ENCODE peak calls at places on chromosome 19, in seven cellular contexts. One of them, this sample, is unnamed.

GRCh38 chr19:28185646-28186045 is 1027.3 kb downstream of the UQCRFS1 start:
- DNase-seq in Peyer's patch: no peak
- DNase-seq in ovary: no peak
- DNase-seq in GM12878: no peak
- DNase-seq in right lobe of liver: no peak
- DNase-seq in uterus: peak; percentile 16
- DNase-seq in IMR-90: no peak
- DNase-seq in this sample: no peak

GRCh38 chr19:53951947-53952346 is 10.8 kb upstream of the CACNG8 start:
- DNase-seq in right lobe of liver: no peak
- DNase-seq in uterus: no peak
- DNase-seq in Peyer's patch: no peak
- DNase-seq in IMR-90: no peak
- DNase-seq in ovary: no peak
- DNase-seq in GM12878: no peak
- DNase-seq in this sample: no peak

GRCh38 chr19:9461938-9462337 is 26.6 kb upstream of the ZNF266 start:
- DNase-seq in ovary: no peak
- DNase-seq in uterus: no peak
- DNase-seq in GM12878: no peak
- DNase-seq in IMR-90: no peak
- DNase-seq in right lobe of liver: no peak
- DNase-seq in Peyer's patch: no peak
- DNase-seq in this sample: no peak

GRCh38 chr19:55482128-55482961 is 2.6 kb upstream of the NAT14 start:
- DNase-seq in Peyer's patch: no peak
- DNase-seq in GM12878: no peak
- DNase-seq in ovary: peak; percentile 50
- DNase-seq in right lobe of liver: no peak
- DNase-seq in IMR-90: no peak
- DNase-seq in uterus: no peak
- DNase-seq in this sample: no peak

GRCh38 chr19:8552810-8553209 is 24.4 kb downstream of the MYO1F start:
- DNase-seq in ovary: no peak
- DNase-seq in right lobe of liver: no peak
- DNase-seq in IMR-90: peak; percentile 62
- DNase-seq in GM12878: no peak
- DNase-seq in uterus: no peak
- DNase-seq in Peyer's patch: no peak
- DNase-seq in this sample: no peak

GRCh38 chr19:44882063-44882462 is 9.0 kb upstream of the TOMM40 start:
- DNase-seq in right lobe of liver: no peak
- DNase-seq in GM12878: no peak
- DNase-seq in IMR-90: no peak
- DNase-seq in Peyer's patch: no peak
- DNase-seq in uterus: no peak
- DNase-seq in ovary: no peak
- DNase-seq in this sample: no peak

GRCh38 chr19:56085571-56086275 is 35.4 kb downstream of the ZNF787 start:
- DNase-seq in Peyer's patch: no peak
- DNase-seq in right lobe of liver: no peak
- DNase-seq in ovary: peak; percentile 19
- DNase-seq in GM12878: no peak
- DNase-seq in IMR-90: peak; percentile 62
- DNase-seq in uterus: no peak
- DNase-seq in this sample: peak; percentile 73

GRCh38 chr19:10604460-10604980 is 17.4 kb upstream of the AP1M2 start:
- DNase-seq in GM12878: peak; percentile 52
- DNase-seq in uterus: peak; percentile 47
- DNase-seq in IMR-90: no peak
- DNase-seq in ovary: no peak
- DNase-seq in right lobe of liver: no peak
- DNase-seq in Peyer's patch: peak; percentile 75
- DNase-seq in this sample: peak; percentile 67

GRCh38 chr19:30669329-30670010 is 297.3 kb downstream of the ZNF536 start:
- DNase-seq in IMR-90: peak; percentile 12
- DNase-seq in right lobe of liver: peak; percentile 70
- DNase-seq in GM12878: no peak
- DNase-seq in ovary: peak; percentile 87
- DNase-seq in uterus: peak; percentile 81
- DNase-seq in Peyer's patch: peak; percentile 80
- DNase-seq in this sample: peak; percentile 81

GRCh38 chr19:51320258-51320657 is 8.8 kb downstream of the IGLON5 start:
- DNase-seq in GM12878: no peak
- DNase-seq in right lobe of liver: no peak
- DNase-seq in IMR-90: no peak
- DNase-seq in uterus: no peak
- DNase-seq in ovary: peak; percentile 53
- DNase-seq in Peyer's patch: no peak
- DNase-seq in this sample: peak; percentile 68

GRCh38 chr19:50204811-50205675 is 1.6 kb downstream of the MYH14 start:
- DNase-seq in uterus: no peak
- DNase-seq in IMR-90: no peak
- DNase-seq in right lobe of liver: peak; percentile 97
- DNase-seq in ovary: no peak
- DNase-seq in GM12878: no peak
- DNase-seq in Peyer's patch: peak; percentile 92
- DNase-seq in this sample: no peak

GRCh38 chr19:50206191-50206590 is 2.8 kb downstream of the MYH14 start:
- DNase-seq in IMR-90: no peak
- DNase-seq in GM12878: no peak
- DNase-seq in uterus: no peak
- DNase-seq in Peyer's patch: peak; percentile 70
- DNase-seq in right lobe of liver: no peak
- DNase-seq in ovary: no peak
- DNase-seq in this sample: no peak

GRCh38 chr19:50207730-50208129 is 4.3 kb downstream of the MYH14 start:
- DNase-seq in IMR-90: no peak
- DNase-seq in Peyer's patch: no peak
- DNase-seq in uterus: no peak
- DNase-seq in right lobe of liver: no peak
- DNase-seq in ovary: no peak
- DNase-seq in GM12878: no peak
- DNase-seq in this sample: no peak

GRCh38 chr19:50204081-50204428 is 633 bp downstream of the MYH14 start:
- DNase-seq in Peyer's patch: no peak
- DNase-seq in uterus: no peak
- DNase-seq in ovary: no peak
- DNase-seq in GM12878: no peak
- DNase-seq in IMR-90: no peak
- DNase-seq in right lobe of liver: no peak
- DNase-seq in this sample: no peak

GRCh38 chr19:50205681-50206138 is 2.3 kb downstream of the MYH14 start:
- DNase-seq in right lobe of liver: peak; percentile 70
- DNase-seq in GM12878: no peak
- DNase-seq in ovary: no peak
- DNase-seq in Peyer's patch: peak; percentile 91
- DNase-seq in IMR-90: no peak
- DNase-seq in uterus: no peak
- DNase-seq in this sample: no peak
- TF ChIP-seq POLR2A in right lobe of liver: no peak
- TF ChIP-seq POLR2A in GM12878: no peak
- TF ChIP-seq POLR2A in ovary: no peak
- TF ChIP-seq POLR2A in Peyer's patch: peak; percentile 45
- TF ChIP-seq POLR2A in IMR-90: no peak
- TF ChIP-seq POLR2A in uterus: no peak
- TF ChIP-seq POLR2A in this sample: no peak

DNA sequence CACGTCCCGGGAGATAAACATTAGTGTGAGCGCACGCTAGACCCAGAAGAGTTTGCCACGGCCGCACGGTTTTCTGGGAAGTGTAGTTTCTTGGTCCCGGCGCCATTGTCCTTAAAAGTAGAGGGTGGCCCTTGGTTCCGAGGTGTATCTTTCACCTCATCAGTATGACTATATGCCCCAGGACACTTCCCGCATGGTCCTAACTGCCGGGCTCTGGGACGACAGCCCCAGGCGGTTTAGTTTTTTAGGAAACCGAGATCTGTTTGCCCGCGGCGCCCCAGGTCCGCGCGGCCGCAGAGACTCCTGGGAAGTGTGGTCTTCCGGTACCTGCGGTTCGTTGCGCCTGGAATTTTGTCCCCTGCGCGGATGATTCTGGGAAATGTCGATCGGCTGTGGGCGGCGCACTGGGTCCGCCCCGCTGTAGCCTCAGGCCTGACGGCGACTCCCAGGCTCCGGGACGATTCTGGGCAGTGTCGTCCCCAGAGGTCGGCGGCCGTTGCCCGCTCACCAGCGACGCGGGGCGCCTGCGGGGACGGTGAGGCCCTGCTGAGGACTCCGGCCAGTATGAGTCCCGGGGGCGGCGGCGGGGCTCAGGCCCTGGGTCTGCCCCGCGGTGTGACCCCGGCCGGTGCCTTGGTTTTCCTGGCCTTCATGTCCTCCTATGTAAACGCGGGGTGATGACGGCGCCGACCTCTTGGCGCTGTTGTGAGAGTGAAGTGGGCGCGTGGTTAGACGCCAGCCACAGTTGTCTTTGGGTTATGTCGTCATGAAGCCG is at the start of gene ZNF181:
- DNase-seq in ovary: peak; percentile 82
- DNase-seq in right lobe of liver: peak; percentile 93
- DNase-seq in GM12878: peak; percentile 53
- DNase-seq in uterus: peak; percentile 83
- DNase-seq in IMR-90: peak; percentile 86
- DNase-seq in Peyer's patch: peak; percentile 94
- DNase-seq in this sample: peak; percentile 88
- H3K4me1 ChIP-seq in ovary: peaks cover 19% of the 10 kb centered on the region
- H3K4me1 ChIP-seq in right lobe of liver: no peaks in the 10 kb centered on the region
- H3K4me1 ChIP-seq in GM12878: no peaks in the 10 kb centered on the region
- H3K4me1 ChIP-seq in uterus: peaks cover 10% of the 10 kb centered on the region
- H3K4me1 ChIP-seq in IMR-90: peaks cover 8% of the 10 kb centered on the region
- H3K4me1 ChIP-seq in Peyer's patch: peaks cover 24% of the 10 kb centered on the region
- H3K4me1 ChIP-seq in this sample: peaks cover 8% of the 10 kb centered on the region

GRCh38 chr19:40718774-40719391 is 2.0 kb downstream of the ITPKC start:
- DNase-seq in Peyer's patch: peak; percentile 94
- DNase-seq in IMR-90: peak; percentile 40
- DNase-seq in right lobe of liver: peak; percentile 94
- DNase-seq in ovary: peak; percentile 57
- DNase-seq in uterus: peak; percentile 51
- DNase-seq in GM12878: peak; percentile 8
- DNase-seq in this sample: peak; percentile 81

GRCh38 chr19:40716655-40717324 is at the start of the genes COQ8B and ITPKC:
- DNase-seq in IMR-90: peak; percentile 96
- DNase-seq in Peyer's patch: peak; percentile 100
- DNase-seq in GM12878: peak; percentile 88
- DNase-seq in ovary: peak; percentile 100
- DNase-seq in right lobe of liver: peak; percentile 100
- DNase-seq in uterus: peak; percentile 100
- DNase-seq in this sample: peak; percentile 100

GRCh38 chr19:40716031-40716654 is 543 bp downstream of the COQ8B start:
- DNase-seq in IMR-90: peak; percentile 95
- DNase-seq in Peyer's patch: peak; percentile 58
- DNase-seq in GM12878: peak; percentile 26
- DNase-seq in right lobe of liver: no peak
- DNase-seq in uterus: peak; percentile 89
- DNase-seq in ovary: peak; percentile 70
- DNase-seq in this sample: peak; percentile 86

GRCh38 chr19:40717880-40718773 is 1.2 kb downstream of the ITPKC start:
- DNase-seq in right lobe of liver: no peak
- DNase-seq in ovary: peak; percentile 56
- DNase-seq in uterus: peak; percentile 51
- DNase-seq in IMR-90: peak; percentile 15
- DNase-seq in GM12878: no peak
- DNase-seq in Peyer's patch: peak; percentile 64
- DNase-seq in this sample: peak; percentile 64

GRCh38 chr19:40717325-40717879 is 490 bp downstream of the ITPKC start:
- DNase-seq in GM12878: no peak
- DNase-seq in ovary: no peak
- DNase-seq in IMR-90: no peak
- DNase-seq in right lobe of liver: peak; percentile 76
- DNase-seq in uterus: peak; percentile 54
- DNase-seq in Peyer's patch: peak; percentile 69
- DNase-seq in this sample: peak; percentile 53
- TF ChIP-seq POLR2A in GM12878: no peak
- TF ChIP-seq POLR2A in ovary: no peak
- TF ChIP-seq POLR2A in IMR-90: no peak
- TF ChIP-seq POLR2A in right lobe of liver: no peak
- TF ChIP-seq POLR2A in uterus: no peak
- TF ChIP-seq POLR2A in Peyer's patch: peak; percentile 39
- TF ChIP-seq POLR2A in this sample: peak; percentile 48

GRCh38 chr19:42273407-42274064 is 4.5 kb downstream of the CIC start:
- DNase-seq in Peyer's patch: peak; percentile 45
- DNase-seq in IMR-90: no peak
- DNase-seq in GM12878: no peak
- DNase-seq in uterus: no peak
- DNase-seq in right lobe of liver: no peak
- DNase-seq in ovary: peak; percentile 34
- DNase-seq in this sample: no peak

GRCh38 chr19:42272535-42272897 is 3.5 kb downstream of the CIC start:
- DNase-seq in uterus: no peak
- DNase-seq in right lobe of liver: no peak
- DNase-seq in IMR-90: no peak
- DNase-seq in ovary: no peak
- DNase-seq in Peyer's patch: no peak
- DNase-seq in GM12878: no peak
- DNase-seq in this sample: peak; percentile 20

GRCh38 chr19:42274065-42274682 is 5.1 kb downstream of the CIC start:
- DNase-seq in Peyer's patch: no peak
- DNase-seq in IMR-90: no peak
- DNase-seq in ovary: peak; percentile 42
- DNase-seq in uterus: no peak
- DNase-seq in right lobe of liver: no peak
- DNase-seq in GM12878: no peak
- DNase-seq in this sample: no peak

GRCh38 chr19:42271861-42272534 is 2.9 kb downstream of the CIC start:
- DNase-seq in uterus: no peak
- DNase-seq in ovary: peak; percentile 41
- DNase-seq in IMR-90: no peak
- DNase-seq in GM12878: no peak
- DNase-seq in Peyer's patch: no peak
- DNase-seq in right lobe of liver: peak; percentile 59
- DNase-seq in this sample: no peak

GRCh38 chr19:42272989-42273406 is 3.9 kb downstream of the CIC start:
- DNase-seq in GM12878: no peak
- DNase-seq in right lobe of liver: no peak
- DNase-seq in IMR-90: no peak
- DNase-seq in uterus: no peak
- DNase-seq in Peyer's patch: peak; percentile 47
- DNase-seq in ovary: peak; percentile 31
- DNase-seq in this sample: no peak
- H3K4me1 ChIP-seq in GM12878: peaks cover 28% of the 10 kb centered on the region
- H3K4me1 ChIP-seq in right lobe of liver: no peaks in the 10 kb centered on the region
- H3K4me1 ChIP-seq in IMR-90: peaks cover 15% of the 10 kb centered on the region
- H3K4me1 ChIP-seq in uterus: peaks cover 23% of the 10 kb centered on the region
- H3K4me1 ChIP-seq in Peyer's patch: peaks cover 36% of the 10 kb centered on the region
- H3K4me1 ChIP-seq in ovary: peaks cover 4% of the 10 kb centered on the region
- H3K4me1 ChIP-seq in this sample: peaks cover 26% of the 10 kb centered on the region

GRCh38 chr19:34393629-34394028 is 10.6 kb upstream of the PDCD2L start:
- DNase-seq in IMR-90: no peak
- DNase-seq in uterus: no peak
- DNase-seq in ovary: no peak
- DNase-seq in GM12878: no peak
- DNase-seq in right lobe of liver: no peak
- DNase-seq in Peyer's patch: no peak
- DNase-seq in this sample: no peak
- TF ChIP-seq POLR2A in IMR-90: no peak
- TF ChIP-seq POLR2A in uterus: no peak
- TF ChIP-seq POLR2A in ovary: no peak
- TF ChIP-seq POLR2A in GM12878: no peak
- TF ChIP-seq POLR2A in right lobe of liver: no peak
- TF ChIP-seq POLR2A in Peyer's patch: no peak
- TF ChIP-seq POLR2A in this sample: no peak

GRCh38 chr19:1399745-1400144 is 1.6 kb downstream of the GAMT start:
- DNase-seq in uterus: no peak
- DNase-seq in Peyer's patch: no peak
- DNase-seq in right lobe of liver: peak; percentile 56
- DNase-seq in ovary: no peak
- DNase-seq in GM12878: no peak
- DNase-seq in IMR-90: no peak
- DNase-seq in this sample: no peak
- H3K4me1 ChIP-seq in uterus: peaks cover 22% of the 10 kb centered on the region
- H3K4me1 ChIP-seq in Peyer's patch: peaks cover 52% of the 10 kb centered on the region
- H3K4me1 ChIP-seq in right lobe of liver: no peaks in the 10 kb centered on the region
- H3K4me1 ChIP-seq in ovary: peaks cover 16% of the 10 kb centered on the region
- H3K4me1 ChIP-seq in GM12878: peaks cover 4% of the 10 kb centered on the region
- H3K4me1 ChIP-seq in IMR-90: peaks cover 6% of the 10 kb centered on the region
- H3K4me1 ChIP-seq in this sample: peaks cover 19% of the 10 kb centered on the region

This sample was measured in adrenal gland.